ENCODE peak calls at places on chromosomes 13 and 19, in four cellular contexts. One of them, this sample, is unnamed.

GRCh38 chr19:16970821-16971220 is 55.8 kb downstream of the CPAMD8 start:
- DNase-seq in iPS DF 19.7: no peak
- DNase-seq in aorta: no peak
- DNase-seq in neuronal stem cell: no peak
- DNase-seq in this sample: no peak

GRCh38 chr19:16319466-16319865 is 5.2 kb upstream of the KLF2 start:
- DNase-seq in aorta: no peak
- DNase-seq in iPS DF 19.7: no peak
- DNase-seq in neuronal stem cell: no peak
- DNase-seq in this sample: no peak

GRCh38 chr13:100273576-100273975 is 184.7 kb downstream of the PCCA start:
- DNase-seq in neuronal stem cell: no peak
- DNase-seq in iPS DF 19.7: no peak
- DNase-seq in aorta: no peak
- DNase-seq in this sample: no peak

GRCh38 chr19:42286349-42287016 is 15.4 kb upstream of the PRR19 start:
- DNase-seq in neuronal stem cell: no peak
- DNase-seq in iPS DF 19.7: no peak
- DNase-seq in aorta: peak
- DNase-seq in this sample: peak

GRCh38 chr19:940591-941291 is 14.9 kb downstream of the ARID3A start:
- DNase-seq in neuronal stem cell: no peak
- DNase-seq in iPS DF 19.7: no peak
- DNase-seq in aorta: peak
- DNase-seq in this sample: peak

GRCh38 chr13:95197548-95197947 is 103.7 kb downstream of the ABCC4 start:
- DNase-seq in neuronal stem cell: no peak
- DNase-seq in aorta: no peak
- DNase-seq in iPS DF 19.7: no peak
- DNase-seq in this sample: no peak

GRCh38 chr13:39100996-39101751 is 62.9 kb downstream of the NHLRC3 start:
- DNase-seq in aorta: no peak
- DNase-seq in neuronal stem cell: no peak
- DNase-seq in iPS DF 19.7: no peak
- DNase-seq in this sample: no peak

GRCh38 chr13:20550799-20551198 is 16.2 kb upstream of the IFT88 start:
- DNase-seq in neuronal stem cell: no peak
- DNase-seq in iPS DF 19.7: no peak
- DNase-seq in aorta: no peak
- DNase-seq in this sample: no peak

GRCh38 chr13:98512774-98513327 is 64.1 kb downstream of the STK24 start:
- DNase-seq in iPS DF 19.7: no peak
- DNase-seq in neuronal stem cell: no peak
- DNase-seq in aorta: no peak
- DNase-seq in this sample: no peak

GRCh38 chr19:38658462-38659306 is 11.2 kb downstream of the ACTN4 start:
- DNase-seq in iPS DF 19.7: no peak
- DNase-seq in neuronal stem cell: no peak
- DNase-seq in aorta: no peak
- DNase-seq in this sample: peak

GRCh38 chr19:29622191-29623070 is 16.3 kb downstream of the POP4 start:
- DNase-seq in iPS DF 19.7: no peak
- DNase-seq in aorta: no peak
- DNase-seq in neuronal stem cell: no peak
- DNase-seq in this sample: no peak

GRCh38 chr19:30997222-30997621 is 352.0 kb downstream of the TSHZ3 start:
- DNase-seq in iPS DF 19.7: no peak
- DNase-seq in neuronal stem cell: no peak
- DNase-seq in aorta: no peak
- DNase-seq in this sample: no peak

GRCh38 chr19:50896591-50897190 is 14.5 kb downstream of the KLK4 start:
- DNase-seq in aorta: no peak
- DNase-seq in iPS DF 19.7: no peak
- DNase-seq in neuronal stem cell: no peak
- DNase-seq in this sample: no peak

GRCh38 chr19:6667114-6667627 is 2.8 kb downstream of the TNFSF14 start:
- DNase-seq in neuronal stem cell: no peak
- DNase-seq in iPS DF 19.7: no peak
- DNase-seq in aorta: no peak
- DNase-seq in this sample: no peak

GRCh38 chr19:28553005-28553404 is 659.9 kb downstream of the UQCRFS1 start:
- DNase-seq in iPS DF 19.7: no peak
- DNase-seq in neuronal stem cell: no peak
- DNase-seq in aorta: no peak
- DNase-seq in this sample: no peak

GRCh38 chr13:50893211-50893852 is 16.3 kb upstream of the RNASEH2B start:
- DNase-seq in neuronal stem cell: no peak
- DNase-seq in aorta: no peak
- DNase-seq in iPS DF 19.7: no peak
- DNase-seq in this sample: no peak

GRCh38 chr13:84844473-84844872 is 954.7 kb downstream of the SLITRK6 start:
- DNase-seq in neuronal stem cell: peak
- DNase-seq in aorta: no peak
- DNase-seq in iPS DF 19.7: no peak
- DNase-seq in this sample: no peak

GRCh38 chr19:48511800-48512503 is at the start of gene LMTK3:
- DNase-seq in iPS DF 19.7: no peak
- DNase-seq in aorta: no peak
- DNase-seq in neuronal stem cell: no peak
- DNase-seq in this sample: no peak

GRCh38 chr13:46893820-46894533 is 2.9 kb downstream of the HTR2A start:
- DNase-seq in neuronal stem cell: peak
- DNase-seq in aorta: peak
- DNase-seq in iPS DF 19.7: no peak
- DNase-seq in this sample: peak

GRCh38 chr13:50198508-50198907 is 183.3 kb downstream of the KCNRG start:
- DNase-seq in iPS DF 19.7: no peak
- DNase-seq in neuronal stem cell: no peak
- DNase-seq in aorta: no peak
- DNase-seq in this sample: no peak

GRCh38 chr19:48182434-48182833 is 12.0 kb downstream of the ZSWIM9 start:
- DNase-seq in iPS DF 19.7: no peak
- DNase-seq in aorta: no peak
- DNase-seq in neuronal stem cell: no peak
- DNase-seq in this sample: no peak

GRCh38 chr19:40718774-40719391 is 2.0 kb downstream of the ITPKC start:
- DNase-seq in neuronal stem cell: no peak
- DNase-seq in iPS DF 19.7: no peak
- DNase-seq in aorta: peak
- DNase-seq in this sample: peak

GRCh38 chr13:20489185-20489820 is 36.4 kb downstream of the CRYL1 start:
- DNase-seq in aorta: no peak
- DNase-seq in neuronal stem cell: peak
- DNase-seq in iPS DF 19.7: no peak
- DNase-seq in this sample: no peak

GRCh38 chr13:104408733-104409132 is 1342.5 kb upstream of the SLC10A2 start:
- DNase-seq in neuronal stem cell: no peak
- DNase-seq in iPS DF 19.7: no peak
- DNase-seq in aorta: no peak
- DNase-seq in this sample: no peak

GRCh38 chr13:44815507-44816074 is 173.7 kb downstream of the NUFIP1 start:
- DNase-seq in iPS DF 19.7: no peak
- DNase-seq in aorta: no peak
- DNase-seq in neuronal stem cell: peak
- DNase-seq in this sample: no peak

GRCh38 chr19:31096047-31096446 is 253.2 kb downstream of the TSHZ3 start:
- DNase-seq in aorta: no peak
- DNase-seq in iPS DF 19.7: no peak
- DNase-seq in neuronal stem cell: no peak
- DNase-seq in this sample: no peak

GRCh38 chr13:100835695-100836094 is 161.1 kb upstream of the TMTC4 start:
- DNase-seq in iPS DF 19.7: no peak
- DNase-seq in neuronal stem cell: no peak
- DNase-seq in aorta: no peak
- DNase-seq in this sample: no peak

GRCh38 chr19:686589-687297 is 8.5 kb downstream of the PRSS57 start:
- DNase-seq in neuronal stem cell: no peak
- DNase-seq in iPS DF 19.7: no peak
- DNase-seq in aorta: no peak
- DNase-seq in this sample: no peak

GRCh38 chr13:43132228-43132627 is 108.8 kb downstream of the DNAJC15 start:
- DNase-seq in neuronal stem cell: peak
- DNase-seq in iPS DF 19.7: peak
- DNase-seq in aorta: no peak
- DNase-seq in this sample: no peak

GRCh38 chr19:46926201-46927071 is 65.6 kb downstream of the ARHGAP35 start:
- DNase-seq in aorta: no peak
- DNase-seq in iPS DF 19.7: no peak
- DNase-seq in neuronal stem cell: no peak
- DNase-seq in this sample: no peak

GRCh38 chr19:18086590-18087138 is at the start of gene IL12RB1:
- DNase-seq in iPS DF 19.7: no peak
- DNase-seq in aorta: no peak
- DNase-seq in neuronal stem cell: no peak
- DNase-seq in this sample: no peak

This sample was measured in sigmoid colon.